ENCODE peak calls at places on chromosomes 2 and 18, in seven cellular contexts. One of them, this sample, is unnamed.

GRCh38 chr2:113123731-113124130 is 3.7 kb upstream of the IL1RN start:
- DNase-seq in type B pancreatic cell: no peak
- DNase-seq in choroid plexus epithelial cell: no peak
- DNase-seq in astrocyte of the spinal cord: no peak
- DNase-seq in GM20000: no peak
- DNase-seq in dorsolateral prefrontal cortex: no peak
- DNase-seq in upper lobe of right lung: no peak
- DNase-seq in this sample: no peak

GRCh38 chr18:70234667-70235459 is 29.4 kb upstream of the RTTN start:
- DNase-seq in type B pancreatic cell: no peak
- DNase-seq in choroid plexus epithelial cell: peak
- DNase-seq in astrocyte of the spinal cord: no peak
- DNase-seq in GM20000: no peak
- DNase-seq in dorsolateral prefrontal cortex: no peak
- DNase-seq in upper lobe of right lung: no peak
- DNase-seq in this sample: no peak

GRCh38 chr18:26436176-26437031 is 111.9 kb downstream of the KCTD1 start:
- DNase-seq in type B pancreatic cell: no peak
- DNase-seq in choroid plexus epithelial cell: peak
- DNase-seq in astrocyte of the spinal cord: peak
- DNase-seq in GM20000: no peak
- DNase-seq in dorsolateral prefrontal cortex: no peak
- DNase-seq in upper lobe of right lung: no peak
- DNase-seq in this sample: peak

GRCh38 chr2:7825591-7826312 is 856.1 kb upstream of the ID2 start:
- DNase-seq in type B pancreatic cell: no peak
- DNase-seq in choroid plexus epithelial cell: peak
- DNase-seq in astrocyte of the spinal cord: peak
- DNase-seq in GM20000: peak
- DNase-seq in dorsolateral prefrontal cortex: no peak
- DNase-seq in upper lobe of right lung: no peak
- DNase-seq in this sample: peak

GRCh38 chr2:218125626-218126080 is at the start of gene CXCR2:
- DNase-seq in type B pancreatic cell: no peak
- DNase-seq in choroid plexus epithelial cell: no peak
- DNase-seq in astrocyte of the spinal cord: no peak
- DNase-seq in GM20000: peak
- DNase-seq in dorsolateral prefrontal cortex: no peak
- DNase-seq in upper lobe of right lung: peak
- DNase-seq in this sample: no peak

GRCh38 chr2:111178296-111178695 is 57.6 kb downstream of the BCL2L11 start:
- DNase-seq in type B pancreatic cell: no peak
- DNase-seq in choroid plexus epithelial cell: no peak
- DNase-seq in astrocyte of the spinal cord: no peak
- DNase-seq in GM20000: no peak
- DNase-seq in dorsolateral prefrontal cortex: no peak
- DNase-seq in upper lobe of right lung: no peak
- DNase-seq in this sample: no peak

GRCh38 chr2:233259745-233260144 is 8.3 kb downstream of the ATG16L1 start:
- DNase-seq in type B pancreatic cell: no peak
- DNase-seq in choroid plexus epithelial cell: no peak
- DNase-seq in astrocyte of the spinal cord: peak
- DNase-seq in GM20000: no peak
- DNase-seq in dorsolateral prefrontal cortex: no peak
- DNase-seq in upper lobe of right lung: no peak
- DNase-seq in this sample: no peak

GRCh38 chr2:46794693-46795317 is 120.8 kb downstream of the MCFD2 start:
- DNase-seq in type B pancreatic cell: no peak
- DNase-seq in choroid plexus epithelial cell: no peak
- DNase-seq in astrocyte of the spinal cord: no peak
- DNase-seq in GM20000: no peak
- DNase-seq in dorsolateral prefrontal cortex: no peak
- DNase-seq in upper lobe of right lung: no peak
- DNase-seq in this sample: no peak

GRCh38 chr2:14616342-14616741 is 16.2 kb upstream of the LRATD1 start:
- DNase-seq in type B pancreatic cell: no peak
- DNase-seq in choroid plexus epithelial cell: peak
- DNase-seq in astrocyte of the spinal cord: peak
- DNase-seq in GM20000: no peak
- DNase-seq in dorsolateral prefrontal cortex: no peak
- DNase-seq in upper lobe of right lung: no peak
- DNase-seq in this sample: no peak

GRCh38 chr2:137345994-137346393 is 580.6 kb downstream of the THSD7B start:
- DNase-seq in type B pancreatic cell: no peak
- DNase-seq in choroid plexus epithelial cell: no peak
- DNase-seq in astrocyte of the spinal cord: no peak
- DNase-seq in GM20000: no peak
- DNase-seq in dorsolateral prefrontal cortex: no peak
- DNase-seq in upper lobe of right lung: no peak
- DNase-seq in this sample: no peak

GRCh38 chr18:35183846-35184245 is 57.0 kb upstream of the ZNF397 start:
- DNase-seq in type B pancreatic cell: no peak
- DNase-seq in choroid plexus epithelial cell: no peak
- DNase-seq in astrocyte of the spinal cord: no peak
- DNase-seq in GM20000: no peak
- DNase-seq in dorsolateral prefrontal cortex: no peak
- DNase-seq in upper lobe of right lung: no peak
- DNase-seq in this sample: no peak

GRCh38 chr18:40608220-40608619 is 1346.8 kb upstream of the PIK3C3 start:
- DNase-seq in type B pancreatic cell: no peak
- DNase-seq in choroid plexus epithelial cell: peak
- DNase-seq in astrocyte of the spinal cord: no peak
- DNase-seq in GM20000: no peak
- DNase-seq in dorsolateral prefrontal cortex: no peak
- DNase-seq in upper lobe of right lung: no peak
- DNase-seq in this sample: no peak

GRCh38 chr18:25284861-25285574 is 66.9 kb downstream of the ZNF521 start:
- DNase-seq in type B pancreatic cell: no peak
- DNase-seq in choroid plexus epithelial cell: peak
- DNase-seq in astrocyte of the spinal cord: peak
- DNase-seq in GM20000: no peak
- DNase-seq in dorsolateral prefrontal cortex: no peak
- DNase-seq in upper lobe of right lung: no peak
- DNase-seq in this sample: no peak

GRCh38 chr2:223923976-223924375 is 21.2 kb downstream of the WDFY1 start:
- DNase-seq in type B pancreatic cell: no peak
- DNase-seq in choroid plexus epithelial cell: no peak
- DNase-seq in astrocyte of the spinal cord: no peak
- DNase-seq in GM20000: no peak
- DNase-seq in dorsolateral prefrontal cortex: no peak
- DNase-seq in upper lobe of right lung: no peak
- DNase-seq in this sample: no peak

GRCh38 chr2:20177556-20178403 is 47.1 kb downstream of the SDC1 start:
- DNase-seq in type B pancreatic cell: no peak
- DNase-seq in choroid plexus epithelial cell: no peak
- DNase-seq in astrocyte of the spinal cord: no peak
- DNase-seq in GM20000: no peak
- DNase-seq in dorsolateral prefrontal cortex: no peak
- DNase-seq in upper lobe of right lung: no peak
- DNase-seq in this sample: no peak

GRCh38 chr18:7303306-7303705 is 72.4 kb downstream of the LRRC30 start:
- DNase-seq in type B pancreatic cell: no peak
- DNase-seq in choroid plexus epithelial cell: peak
- DNase-seq in astrocyte of the spinal cord: peak
- DNase-seq in GM20000: no peak
- DNase-seq in dorsolateral prefrontal cortex: no peak
- DNase-seq in upper lobe of right lung: no peak
- DNase-seq in this sample: no peak

GRCh38 chr2:207279520-207279919 is 113.8 kb upstream of the KLF7 start:
- DNase-seq in type B pancreatic cell: no peak
- DNase-seq in choroid plexus epithelial cell: no peak
- DNase-seq in astrocyte of the spinal cord: no peak
- DNase-seq in GM20000: no peak
- DNase-seq in dorsolateral prefrontal cortex: no peak
- DNase-seq in upper lobe of right lung: no peak
- DNase-seq in this sample: no peak

GRCh38 chr2:122244830-122245229 is 489.4 kb downstream of the TSN start:
- DNase-seq in type B pancreatic cell: no peak
- DNase-seq in choroid plexus epithelial cell: no peak
- DNase-seq in astrocyte of the spinal cord: no peak
- DNase-seq in GM20000: no peak
- DNase-seq in dorsolateral prefrontal cortex: no peak
- DNase-seq in upper lobe of right lung: no peak
- DNase-seq in this sample: no peak

GRCh38 chr2:27807476-27807875 is 36.0 kb downstream of the MRPL33 start:
- DNase-seq in type B pancreatic cell: no peak
- DNase-seq in choroid plexus epithelial cell: peak
- DNase-seq in astrocyte of the spinal cord: peak
- DNase-seq in GM20000: no peak
- DNase-seq in dorsolateral prefrontal cortex: no peak
- DNase-seq in upper lobe of right lung: no peak
- DNase-seq in this sample: no peak

GRCh38 chr2:205719864-205720263 is 37.6 kb downstream of the NRP2 start:
- DNase-seq in type B pancreatic cell: no peak
- DNase-seq in choroid plexus epithelial cell: no peak
- DNase-seq in astrocyte of the spinal cord: no peak
- DNase-seq in GM20000: no peak
- DNase-seq in dorsolateral prefrontal cortex: no peak
- DNase-seq in upper lobe of right lung: no peak
- DNase-seq in this sample: no peak

GRCh38 chr2:205722538-205722878 is 40.2 kb downstream of the NRP2 start:
- DNase-seq in type B pancreatic cell: no peak
- DNase-seq in choroid plexus epithelial cell: no peak
- DNase-seq in astrocyte of the spinal cord: no peak
- DNase-seq in GM20000: no peak
- DNase-seq in dorsolateral prefrontal cortex: no peak
- DNase-seq in upper lobe of right lung: no peak
- DNase-seq in this sample: no peak

GRCh38 chr2:205720451-205720902 is 38.2 kb downstream of the NRP2 start:
- DNase-seq in type B pancreatic cell: no peak
- DNase-seq in choroid plexus epithelial cell: no peak
- DNase-seq in astrocyte of the spinal cord: no peak
- DNase-seq in GM20000: no peak
- DNase-seq in dorsolateral prefrontal cortex: no peak
- DNase-seq in upper lobe of right lung: no peak
- DNase-seq in this sample: no peak

GRCh38 chr2:205723174-205723573 is 40.9 kb downstream of the NRP2 start:
- DNase-seq in type B pancreatic cell: no peak
- DNase-seq in choroid plexus epithelial cell: no peak
- DNase-seq in astrocyte of the spinal cord: no peak
- DNase-seq in GM20000: no peak
- DNase-seq in dorsolateral prefrontal cortex: no peak
- DNase-seq in upper lobe of right lung: no peak
- DNase-seq in this sample: no peak

GRCh38 chr2:205721057-205721767 is 38.9 kb downstream of the NRP2 start:
- DNase-seq in type B pancreatic cell: no peak
- DNase-seq in choroid plexus epithelial cell: no peak
- DNase-seq in astrocyte of the spinal cord: no peak
- DNase-seq in GM20000: no peak
- DNase-seq in dorsolateral prefrontal cortex: no peak
- DNase-seq in upper lobe of right lung: no peak
- DNase-seq in this sample: no peak
- TF ChIP-seq CTCF in type B pancreatic cell: peak
- TF ChIP-seq CTCF in choroid plexus epithelial cell: peak
- TF ChIP-seq CTCF in astrocyte of the spinal cord: peak
- TF ChIP-seq CTCF in GM20000: no peak
- TF ChIP-seq CTCF in dorsolateral prefrontal cortex: peak
- TF ChIP-seq CTCF in upper lobe of right lung: peak
- TF ChIP-seq CTCF in this sample: peak

DNA sequence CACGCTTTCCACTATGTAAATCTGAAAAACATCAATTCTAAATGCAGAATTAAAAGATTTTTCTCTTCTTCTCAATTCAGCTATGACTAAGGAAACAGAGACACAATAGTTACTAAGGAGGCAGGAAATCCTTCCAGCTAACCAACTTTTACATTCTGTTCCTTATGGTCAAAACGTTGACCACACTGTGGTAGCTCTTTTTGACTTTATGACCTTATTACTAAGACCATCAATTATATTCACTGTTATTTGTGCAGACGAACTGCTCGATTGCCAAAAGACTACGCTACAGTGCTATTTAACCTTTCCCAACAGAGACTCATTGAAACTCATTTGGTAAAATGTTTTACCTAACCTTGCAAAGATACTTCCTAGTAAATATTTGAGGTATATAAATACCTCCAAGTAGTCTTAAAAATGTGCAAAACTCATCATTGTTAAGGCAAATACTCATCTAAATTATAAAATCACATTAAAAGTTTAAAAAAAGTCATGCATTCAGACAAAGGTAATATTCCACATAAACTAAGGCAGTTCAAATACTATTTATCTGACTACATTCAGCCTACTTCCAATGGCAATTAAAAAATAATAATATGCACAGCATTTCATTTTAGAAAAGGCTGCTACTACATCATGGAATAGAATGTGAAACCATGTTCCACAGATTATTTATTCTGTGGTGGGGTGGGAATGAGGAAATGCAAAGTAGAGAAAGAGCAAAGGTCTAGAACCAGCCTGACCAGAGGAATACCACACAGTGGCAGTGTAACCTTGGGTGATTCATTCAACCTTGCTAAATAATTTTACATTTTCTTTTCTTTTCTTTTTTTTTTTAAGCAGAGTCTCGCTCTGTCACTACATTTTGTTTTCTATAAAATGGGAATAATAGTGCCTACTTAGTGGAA is 139.8 kb downstream of the THADA start:
- DNase-seq in type B pancreatic cell: no peak
- DNase-seq in choroid plexus epithelial cell: peak
- DNase-seq in astrocyte of the spinal cord: peak
- DNase-seq in GM20000: no peak
- DNase-seq in dorsolateral prefrontal cortex: no peak
- DNase-seq in upper lobe of right lung: no peak
- DNase-seq in this sample: peak
- TF ChIP-seq CTCF in type B pancreatic cell: no peak
- TF ChIP-seq CTCF in choroid plexus epithelial cell: no peak
- TF ChIP-seq CTCF in astrocyte of the spinal cord: no peak
- TF ChIP-seq CTCF in GM20000: no peak
- TF ChIP-seq CTCF in dorsolateral prefrontal cortex: no peak
- TF ChIP-seq CTCF in upper lobe of right lung: peak
- TF ChIP-seq CTCF in this sample: no peak

GRCh38 chr18:49628993-49629795 is 67.3 kb downstream of the LIPG start:
- DNase-seq in type B pancreatic cell: no peak
- DNase-seq in choroid plexus epithelial cell: no peak
- DNase-seq in astrocyte of the spinal cord: no peak
- DNase-seq in GM20000: no peak
- DNase-seq in dorsolateral prefrontal cortex: peak
- DNase-seq in upper lobe of right lung: no peak
- DNase-seq in this sample: no peak
- TF ChIP-seq CTCF in type B pancreatic cell: peak
- TF ChIP-seq CTCF in choroid plexus epithelial cell: peak
- TF ChIP-seq CTCF in astrocyte of the spinal cord: peak
- TF ChIP-seq CTCF in GM20000: no peak
- TF ChIP-seq CTCF in dorsolateral prefrontal cortex: no peak
- TF ChIP-seq CTCF in upper lobe of right lung: peak
- TF ChIP-seq CTCF in this sample: peak

DNA sequence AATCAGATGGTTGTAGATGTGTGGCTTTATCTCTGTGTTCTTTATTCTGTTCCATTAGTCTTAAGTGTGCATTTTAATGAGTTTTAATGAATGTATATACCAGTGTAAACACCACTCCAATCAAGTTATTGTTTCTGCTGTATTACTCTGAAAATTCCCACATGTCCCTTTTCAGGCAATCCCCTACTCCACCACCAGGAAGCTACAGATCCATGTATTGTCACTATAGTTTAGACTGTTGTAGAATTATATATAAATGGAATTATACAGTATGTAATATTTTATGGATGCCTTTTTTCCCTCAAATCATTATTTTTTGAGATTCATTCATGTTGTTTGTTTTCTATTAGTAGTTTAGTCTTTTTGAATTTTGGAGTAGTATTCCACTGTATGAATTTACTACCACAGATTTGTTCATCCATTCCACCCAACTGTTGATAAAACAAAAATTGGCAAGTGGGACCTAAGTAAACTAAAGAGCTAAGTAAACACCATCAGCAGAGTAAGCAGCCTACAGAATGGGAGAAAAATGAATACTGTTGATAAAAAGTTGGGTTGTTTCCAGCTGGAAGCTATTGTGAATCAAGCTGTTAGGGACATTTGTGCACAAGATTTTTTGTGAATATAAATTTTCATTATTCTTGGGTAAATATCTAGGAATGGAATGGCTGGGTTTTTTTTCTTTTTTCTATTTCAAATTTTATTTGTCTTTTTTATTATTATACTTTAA is 262.0 kb downstream of the CAMKMT start:
- DNase-seq in type B pancreatic cell: no peak
- DNase-seq in choroid plexus epithelial cell: no peak
- DNase-seq in astrocyte of the spinal cord: no peak
- DNase-seq in GM20000: no peak
- DNase-seq in dorsolateral prefrontal cortex: no peak
- DNase-seq in upper lobe of right lung: no peak
- DNase-seq in this sample: no peak
- TF ChIP-seq CTCF in type B pancreatic cell: peak
- TF ChIP-seq CTCF in choroid plexus epithelial cell: peak
- TF ChIP-seq CTCF in astrocyte of the spinal cord: peak
- TF ChIP-seq CTCF in GM20000: no peak
- TF ChIP-seq CTCF in dorsolateral prefrontal cortex: no peak
- TF ChIP-seq CTCF in upper lobe of right lung: no peak
- TF ChIP-seq CTCF in this sample: peak

This sample was measured in HFFc6.